ENCODE peak calls at places on chromosomes 13 and 19, in four cellular contexts. W, Y, V and U are unnamed samples.

GRCh38 chr13:39496487-39496998 is 106.5 kb downstream of the LHFPL6 start:
- DNase-seq in Y (no peak), W (no peak), V (no peak), U (no peak)

GRCh38 chr19:41548954-41549688 is 26.8 kb upstream of the CEACAM21 start:
- DNase-seq in W (peak), V (peak), Y (no peak), U (peak)

GRCh38 chr19:43936219-43936618 is 1.1 kb upstream of the ZNF45 start:
- DNase-seq in V (no peak), W (no peak), Y (no peak), U (no peak)

GRCh38 chr13:100611678-100612492 is 23.3 kb upstream of the GGACT start:
- DNase-seq in W (no peak), Y (no peak), V (no peak), U (no peak)

GRCh38 chr19:5691930-5692784 is 2.1 kb downstream of the RPL36 start:
- DNase-seq in V (no peak), W (no peak), Y (no peak), U (no peak)

GRCh38 chr19:56477429-56478338 is 539 bp upstream of the ZNF667 start:
- DNase-seq in Y (no peak), W (peak), V (peak), U (peak)

GRCh38 chr19:16293133-16294085 is 31.2 kb upstream of the KLF2 start:
- DNase-seq in Y (no peak), W (no peak), V (no peak), U (no peak)

GRCh38 chr19:498591-498950 is 2.3 kb downstream of the MADCAM1 start:
- DNase-seq in V (no peak), Y (no peak), W (no peak), U (no peak)

GRCh38 chr13:24458736-24459135 is 53.8 kb downstream of the PARP4 start:
- DNase-seq in Y (no peak), V (no peak), W (no peak), U (no peak)

GRCh38 chr13:111485491-111486250 is 165.2 kb downstream of the TEX29 start:
- DNase-seq in W (no peak), V (no peak), Y (no peak), U (no peak)

GRCh38 chr13:98752111-98752941 is at the start of gene SLC15A1:
- DNase-seq in V (no peak), Y (no peak), W (no peak), U (no peak)

GRCh38 chr13:112652512-112653458 is 37.1 kb upstream of the ATP11A start:
- DNase-seq in W (no peak), Y (no peak), V (no peak), U (no peak)

GRCh38 chr19:54336893-54337857 is 1.8 kb downstream of the LILRA4 start:
- DNase-seq in V (no peak), W (no peak), Y (peak), U (no peak)

GRCh38 chr13:112760440-112760839 is 70.6 kb downstream of the ATP11A start:
- DNase-seq in V (no peak), Y (no peak), W (no peak), U (no peak)

GRCh38 chr19:54297759-54298305 is 15.1 kb downstream of the LILRA5 start:
- DNase-seq in W (no peak), Y (no peak), V (no peak), U (no peak)

GRCh38 chr13:59970847-59971246 is 192.9 kb downstream of the DIAPH3 start:
- DNase-seq in V (no peak), Y (no peak), W (no peak), U (peak)

GRCh38 chr13:75341025-75341424 is 140.9 kb downstream of the TBC1D4 start:
- DNase-seq in Y (no peak), W (no peak), V (no peak), U (no peak)

GRCh38 chr13:51978836-51979556 is 32.3 kb downstream of the ATP7B start:
- DNase-seq in W (no peak), Y (no peak), V (no peak), U (no peak)

GRCh38 chr19:33302974-33303790 is 848 bp upstream of the CEBPA start:
- DNase-seq in W (no peak), Y (no peak), V (no peak), U (no peak)

GRCh38 chr19:17775991-17776803 is 18.7 kb upstream of the B3GNT3 start:
- DNase-seq in Y (no peak), W (peak), V (no peak), U (no peak)

GRCh38 chr13:98171806-98172569 is 5.1 kb downstream of the RNF113B start:
- DNase-seq in W (no peak), Y (no peak), V (no peak), U (no peak)

GRCh38 chr13:106372199-106373160 is 163.0 kb downstream of the EFNB2 start:
- DNase-seq in W (no peak), Y (no peak), V (no peak), U (no peak)

GRCh38 chr13:24269803-24270202 is 39.6 kb upstream of the C1QTNF9 start:
- DNase-seq in V (no peak), Y (no peak), W (no peak), U (no peak)

GRCh38 chr19:343941-344624 is 513 bp downstream of the MIER2 start:
- DNase-seq in V (no peak), W (peak), Y (no peak), U (no peak)

GRCh38 chr19:45764947-45765346 is 4.1 kb downstream of the SIX5 start:
- DNase-seq in V (no peak), Y (no peak), W (no peak), U (no peak)

GRCh38 chr13:60590775-60591174 is 193.8 kb downstream of the TDRD3 start:
- DNase-seq in V (no peak), Y (no peak), W (no peak), U (no peak)

GRCh38 chr19:17340302-17340870 is 3.0 kb downstream of the GTPBP3 start:
- DNase-seq in V (no peak), Y (no peak), W (no peak), U (no peak)

GRCh38 chr13:101955764-101956163 is 446.1 kb downstream of the FGF14 start:
- DNase-seq in W (no peak), Y (no peak), V (no peak), U (no peak)

GRCh38 chr13:90416519-90416918 is 931.0 kb upstream of the MIR17HG start:
- DNase-seq in V (no peak), W (no peak), Y (no peak), U (no peak)

GRCh38 chr19:41411094-41411493 is 13.5 kb downstream of the BCKDHA start:
- DNase-seq in Y (no peak), V (no peak), W (no peak), U (no peak)

GRCh38 chr19:9309974-9310446 is 372 bp upstream of the ZNF699 start:
- DNase-seq in W (peak), V (no peak), Y (no peak), U (peak)

GRCh38 chr13:30033681-30034447 is 183.4 kb upstream of the UBL3 start:
- DNase-seq in W (no peak), Y (peak), V (no peak), U (no peak)

GRCh38 chr19:35430382-35431146 is 17.5 kb upstream of the FFAR2 start:
- DNase-seq in V (no peak), W (no peak), Y (no peak), U (no peak)

GRCh38 chr19:4675346-4675745 is 5.2 kb upstream of the MYDGF start:
- DNase-seq in W (no peak), Y (no peak), V (no peak), U (no peak)

GRCh38 chr13:44411841-44412240 is 38.2 kb downstream of the SERP2 start:
- DNase-seq in V (no peak), Y (no peak), W (no peak), U (no peak)

GRCh38 chr13:40453666-40454030 is 212.8 kb downstream of the FOXO1 start:
- DNase-seq in V (no peak), Y (no peak), W (no peak), U (no peak)

GRCh38 chr19:40510526-40511115 is 43.8 kb downstream of the SPTBN4 start:
- DNase-seq in V (no peak), W (no peak), Y (no peak), U (no peak)

GRCh38 chr19:49690073-49690655 is 752 bp upstream of the CPT1C start:
- DNase-seq in Y (no peak), W (no peak), V (no peak), U (no peak)

GRCh38 chr19:39031368-39032163 is 783 bp downstream of the FBXO27 start:
- DNase-seq in W (peak), V (peak), Y (peak), U (peak)

GRCh38 chr19:6744381-6745288 is 5.2 kb downstream of the TRIP10 start:
- DNase-seq in Y (no peak), W (no peak), V (no peak), U (no peak)
- H3K4me3 ChIP-seq in Y (peak), W (no peak), V (no peak), U (peak)

GRCh38 chr19:12295191-12295590 is 508 bp upstream of the ZNF44 start:
- DNase-seq in Y (no peak), V (no peak), W (no peak), U (no peak)
- H3K4me3 ChIP-seq in Y (peak), V (peak), W (peak), U (peak)

GRCh38 chr13:20994441-20994821 is 67.0 kb downstream of the LATS2 start:
- DNase-seq in W (no peak), Y (no peak), V (no peak), U (no peak)

GRCh38 chr13:20993661-20994440 is 67.5 kb downstream of the LATS2 start:
- DNase-seq in V (no peak), W (no peak), Y (no peak), U (no peak)

GRCh38 chr13:20995245-20995829 is 66.0 kb downstream of the LATS2 start:
- DNase-seq in Y (no peak), V (no peak), W (no peak), U (no peak)

GRCh38 chr13:20991741-20992520 is 69.5 kb downstream of the LATS2 start:
- DNase-seq in V (no peak), Y (no peak), W (no peak), U (no peak)

GRCh38 chr13:20993211-20993610 is 68.2 kb downstream of the LATS2 start:
- DNase-seq in Y (no peak), W (no peak), V (no peak), U (no peak)
- H3K4me3 ChIP-seq in Y (no peak), W (no peak), V (no peak), U (no peak)

DNA sequence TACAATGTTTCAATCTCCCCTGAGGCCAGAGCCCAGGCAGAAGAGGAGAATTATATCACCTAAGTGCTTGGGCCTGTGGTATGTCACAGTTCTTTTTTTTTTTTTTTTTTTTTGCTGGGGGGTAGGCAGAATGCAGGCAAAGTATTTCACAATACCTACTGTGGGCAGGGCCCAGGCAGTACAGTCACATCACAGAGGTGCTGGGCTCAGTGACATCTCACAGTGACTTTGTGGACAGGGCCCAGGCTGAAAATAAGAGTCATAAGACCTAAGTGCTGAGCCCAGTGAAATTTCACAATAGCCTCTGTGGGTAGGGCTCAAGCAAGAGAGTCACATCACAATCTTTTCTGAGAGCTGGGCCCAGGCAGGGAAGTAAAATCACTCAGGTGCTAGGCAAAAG is 15.9 kb upstream of the ZNF208 start:
- DNase-seq in W (no peak), V (no peak), Y (no peak), U (no peak)
- H3K4me3 ChIP-seq in W (no peak), V (no peak), Y (no peak), U (no peak)

GRCh38 chr19:19385131-19385899 is 20.2 kb upstream of the GATAD2A start:
- DNase-seq in Y (peak), W (peak), V (peak), U (peak)
- H3K4me3 ChIP-seq in Y (peak), W (peak), V (peak), U (peak)

DNA sequence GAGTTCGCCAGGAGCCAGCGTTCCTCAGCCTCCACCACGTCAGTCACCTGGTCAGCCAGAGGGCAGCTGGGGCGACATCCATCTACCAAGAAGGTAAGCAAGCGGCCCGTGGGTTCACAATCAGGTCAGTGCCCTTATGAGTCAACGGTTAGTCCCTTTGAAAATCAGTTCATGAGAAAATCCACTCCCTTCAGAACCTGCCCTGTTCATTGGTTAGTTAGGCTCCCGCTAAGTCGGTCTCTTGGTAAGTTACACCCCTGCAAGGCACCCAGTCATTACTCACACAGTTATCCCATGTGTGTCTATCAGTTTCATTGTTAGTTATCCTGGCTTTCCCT is 542 bp downstream of the SIGLECL1 start:
- DNase-seq in V (no peak), W (no peak), Y (no peak), U (no peak)
- H3K4me3 ChIP-seq in V (no peak), W (no peak), Y (no peak), U (no peak)

GRCh38 chr19:55452381-55453325 is 8.8 kb downstream of the ISOC2 start:
- DNase-seq in W (peak), V (no peak), Y (no peak), U (peak)

GRCh38 chr19:55453861-55454260 is 7.6 kb downstream of the ISOC2 start:
- DNase-seq in V (no peak), Y (no peak), W (no peak), U (no peak)

GRCh38 chr19:55451163-55451521 is 8.0 kb upstream of the SHISA7 start:
- DNase-seq in Y (no peak), V (no peak), W (peak), U (no peak)

GRCh38 chr19:55449469-55449868 is 6.4 kb upstream of the SHISA7 start:
- DNase-seq in Y (no peak), W (no peak), V (no peak), U (no peak)

DNA sequence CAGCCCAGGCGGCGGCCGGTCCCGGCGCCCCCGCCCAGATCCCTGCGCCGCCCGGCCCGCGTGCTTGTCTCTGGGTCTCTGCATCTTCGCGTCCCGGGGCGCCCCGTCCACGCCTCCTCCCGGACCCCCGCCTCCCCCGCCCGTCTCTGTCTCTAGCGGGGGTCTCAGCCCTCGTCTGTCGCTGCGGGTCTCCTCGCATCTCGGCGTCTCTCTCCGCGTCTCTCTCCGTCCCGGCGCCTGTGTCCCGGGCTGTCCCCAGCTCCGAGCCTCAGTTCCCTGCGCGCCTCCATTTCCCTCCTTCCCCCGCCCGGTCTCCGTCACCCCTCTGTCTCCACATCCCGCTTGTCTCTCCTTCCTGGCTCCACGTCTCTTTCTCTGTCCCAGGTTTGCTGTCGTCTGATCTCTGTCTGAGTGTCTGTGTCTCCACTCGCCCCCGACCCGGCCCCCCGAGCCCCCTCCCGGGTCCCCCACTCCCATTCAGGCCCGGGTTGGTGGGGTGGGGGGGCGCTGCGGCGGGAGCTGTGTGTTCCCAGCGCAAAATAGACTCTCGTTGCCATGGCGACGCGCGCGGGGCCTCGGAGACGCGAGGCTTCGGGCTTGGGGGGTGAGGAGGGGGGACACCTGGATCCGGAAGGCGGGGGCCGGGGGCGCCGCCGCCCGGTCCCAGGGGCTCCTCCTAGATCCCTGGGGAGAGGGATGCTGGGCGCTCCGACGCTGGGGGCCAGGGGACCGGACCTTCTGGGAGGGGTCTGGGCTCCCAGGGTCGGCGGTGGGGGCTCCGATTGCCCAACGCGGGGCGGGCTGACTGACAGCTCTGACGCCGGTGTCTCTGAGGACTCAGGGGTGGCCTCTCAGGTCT is 8.7 kb upstream of the SHISA7 start:
- DNase-seq in W (peak), V (no peak), Y (no peak), U (no peak)
- H3K4me3 ChIP-seq in W (no peak), V (no peak), Y (no peak), U (peak)